ENCODE peak calls at places on chromosomes 5 and 9, in six cellular contexts. K, W, L, Z, A and Y are unnamed samples.

GRCh38 chr5:119470851-119471451 is 18.7 kb downstream of the HSD17B4 start:
- DNase-seq in W (peak; percentile 66), A (peak; percentile 35), K (no peak), Z (peak; percentile 56), L (peak; percentile 51), Y (no peak)

GRCh38 chr9:1591310-1591709 is 423.8 kb upstream of the SMARCA2 start:
- DNase-seq in W (no peak), A (no peak), Z (no peak), K (no peak), L (no peak), Y (no peak)

GRCh38 chr5:143004361-143004802 is 234.2 kb downstream of the ARHGAP26 start:
- DNase-seq in A (peak; percentile 62), L (no peak), Z (no peak), K (no peak), W (no peak), Y (no peak)

GRCh38 chr9:116193636-116194035 is 40.0 kb downstream of the PAPPA start:
- DNase-seq in A (peak; percentile 85), W (peak; percentile 60), Z (no peak), L (peak; percentile 89), K (no peak), Y (no peak)

GRCh38 chr9:5388026-5388806 is 48.5 kb upstream of the RLN1 start:
- DNase-seq in Z (peak; percentile 5), W (peak; percentile 19), L (peak; percentile 47), A (peak; percentile 57), K (no peak), Y (no peak)

GRCh38 chr5:72238712-72239445 is 81.2 kb downstream of the MRPS27 start:
- DNase-seq in K (no peak), W (no peak), A (no peak), L (no peak), Z (peak; percentile 84), Y (no peak)

GRCh38 chr5:41122459-41122858 is 51.3 kb upstream of the MROH2B start:
- DNase-seq in W (no peak), Z (peak; percentile 50), L (no peak), K (no peak), A (no peak), Y (no peak)

GRCh38 chr5:61805101-61805500 is 473.0 kb downstream of the ZSWIM6 start:
- DNase-seq in Z (no peak), W (peak; percentile 5), A (peak; percentile 91), K (no peak), L (peak; percentile 60), Y (no peak)

GRCh38 chr5:126641387-126641786 is 40.6 kb downstream of the PHAX start:
- DNase-seq in Z (no peak), W (no peak), K (no peak), L (no peak), A (no peak), Y (no peak)

GRCh38 chr5:150175536-150175935 is 9.0 kb downstream of the CDX1 start:
- DNase-seq in A (peak; percentile 26), Z (peak; percentile 83), W (peak; percentile 60), K (peak; percentile 83), L (peak; percentile 25), Y (no peak)

GRCh38 chr9:78296893-78297671 is at the start of gene PSAT1:
- DNase-seq in L (peak; percentile 98), A (peak; percentile 98), K (peak; percentile 98), Z (peak; percentile 98), W (peak; percentile 98), Y (peak; percentile 32)

GRCh38 chr5:76607353-76607871 is 15.8 kb downstream of the F2RL2 start:
- DNase-seq in A (peak; percentile 78), K (no peak), L (peak; percentile 52), W (peak; percentile 59), Z (peak; percentile 65), Y (no peak)

GRCh38 chr9:13186774-13187173 is 92.7 kb downstream of the MPDZ start:
- DNase-seq in K (no peak), L (no peak), Z (no peak), W (no peak), A (no peak), Y (no peak)
- H3K4me1 ChIP-seq in K (peaks cover under 1% of the 10 kb centered on the region), L (peaks cover 1% of the 10 kb centered on the region), Z (no peaks in the 10 kb centered on the region), W (no peaks in the 10 kb centered on the region), A (no peaks in the 10 kb centered on the region), Y (peaks cover 4% of the 10 kb centered on the region)

GRCh38 chr5:116576043-116576713 is 1.6 kb upstream of the SEMA6A start:
- DNase-seq in K (peak; percentile 94), Z (peak; percentile 93), L (peak; percentile 19), W (peak; percentile 76), A (peak; percentile 49), Y (no peak)

GRCh38 chr5:116573279-116573616 is 1.4 kb downstream of the SEMA6A start:
- DNase-seq in A (peak; percentile 3), Z (no peak), W (no peak), K (peak; percentile 64), L (no peak), Y (no peak)

GRCh38 chr5:116575635-116576042 is 1.0 kb upstream of the SEMA6A start:
- DNase-seq in W (no peak), A (no peak), L (no peak), K (no peak), Z (peak; percentile 62), Y (no peak)

GRCh38 chr5:116573617-116574431 is 799 bp downstream of the SEMA6A start:
- DNase-seq in L (no peak), K (peak; percentile 69), A (peak; percentile 8), W (no peak), Z (no peak), Y (no peak)

DNA sequence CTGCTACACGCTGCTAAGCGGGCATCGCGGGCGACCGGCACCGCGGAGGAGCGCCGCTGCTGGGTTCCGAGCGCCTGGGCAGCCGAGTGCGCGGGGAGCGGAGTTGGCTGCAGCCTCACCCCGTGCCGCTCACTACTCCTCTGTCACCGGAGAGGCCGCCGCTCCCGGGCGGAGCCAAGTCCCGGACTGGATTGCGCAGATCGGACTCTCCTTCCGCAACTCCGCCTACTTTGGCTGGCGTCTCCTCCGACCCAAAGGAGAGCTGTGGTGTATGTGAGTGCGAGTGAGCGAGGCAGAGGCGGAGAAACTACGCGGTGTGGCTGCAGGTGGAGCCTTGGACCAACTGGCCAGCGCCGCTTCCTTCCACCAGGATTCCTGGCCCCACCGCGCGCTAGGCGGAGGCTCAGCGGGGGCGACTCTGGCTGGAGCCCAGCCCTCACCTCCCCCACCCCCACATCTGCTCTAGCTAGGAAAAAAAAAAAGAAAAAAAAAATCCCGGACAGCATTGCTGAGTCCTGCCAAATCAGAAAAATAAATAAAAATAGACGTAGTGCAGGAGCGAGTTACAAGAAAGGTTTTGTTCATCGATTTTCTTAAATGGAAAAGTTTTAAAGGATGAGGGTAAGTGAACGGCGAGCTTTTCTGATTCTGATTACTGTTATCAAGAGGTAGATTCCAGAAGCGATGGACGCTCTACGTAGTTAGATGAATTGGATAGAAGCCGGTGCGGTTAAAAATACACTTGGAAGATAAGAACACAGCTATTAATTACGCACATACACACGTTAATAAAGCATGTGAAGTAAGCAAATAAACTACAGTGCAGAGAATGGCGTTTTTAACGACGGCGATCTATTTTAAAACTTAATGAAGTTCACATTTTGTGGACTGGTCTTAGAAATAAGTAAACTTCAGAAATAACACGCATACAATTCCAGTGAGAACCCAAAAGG is at the start of gene SEMA6A:
- DNase-seq in K (peak; percentile 90), Z (peak; percentile 98), W (peak; percentile 91), L (peak; percentile 75), A (peak; percentile 88), Y (peak; percentile 52)
- TF ChIP-seq CTCF in K (no peak), Z (no peak), W (no peak), L (no peak), A (no peak), Y (peak; percentile 5)

DNA sequence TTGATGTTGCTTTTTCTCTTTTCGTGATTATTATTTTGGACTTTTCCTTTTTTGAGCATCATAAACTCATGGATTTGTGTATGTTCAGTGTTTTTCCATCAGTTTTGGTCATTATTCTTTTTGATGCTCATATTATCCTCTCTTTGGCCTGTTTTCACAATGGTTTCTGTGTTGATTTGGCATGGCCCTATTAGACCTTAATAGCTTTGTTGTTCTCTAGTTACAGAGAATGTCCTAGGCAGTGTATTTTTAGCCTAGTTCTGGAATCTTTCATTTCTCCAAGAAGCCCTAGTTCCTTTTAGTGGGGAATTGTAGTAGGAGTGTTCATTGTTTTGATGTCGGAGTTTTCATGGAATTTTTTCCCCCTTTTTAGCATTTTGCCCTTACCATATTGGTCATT is 41.3 kb upstream of the ROPN1L start:
- DNase-seq in L (no peak), Z (no peak), W (no peak), A (no peak), K (no peak), Y (no peak)
- H3K36me3 ChIP-seq in L (peaks cover 17% of the 10 kb centered on the region), Z (peaks cover 9% of the 10 kb centered on the region), W (peaks cover 47% of the 10 kb centered on the region), A (peaks cover 16% of the 10 kb centered on the region), K (peaks cover 87% of the 10 kb centered on the region), Y (peaks cover 22% of the 10 kb centered on the region)

DNA sequence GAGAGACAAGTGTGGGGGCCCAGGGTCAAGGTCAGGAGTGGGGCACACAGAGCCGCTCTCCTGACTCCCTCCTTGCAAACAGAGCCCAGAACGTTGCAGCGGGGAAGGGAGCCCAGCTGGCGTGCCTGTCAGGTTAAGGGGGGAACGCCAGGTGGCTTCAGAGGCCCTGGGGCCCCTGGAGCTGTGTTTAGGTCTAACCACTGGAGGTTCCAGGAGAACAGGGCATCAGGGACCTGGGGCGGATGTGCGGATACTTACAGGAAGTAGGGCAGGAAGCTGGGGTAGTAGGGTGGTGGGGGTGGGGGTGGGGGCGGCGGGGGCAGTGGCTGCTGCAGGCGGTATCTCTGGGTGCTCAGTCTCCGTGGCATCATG is 7.4 kb downstream of the RNF44 start:
- DNase-seq in W (no peak), K (no peak), Z (no peak), A (no peak), L (no peak), Y (no peak)
- H3K4me1 ChIP-seq in W (peaks cover 16% of the 10 kb centered on the region), K (peaks cover 42% of the 10 kb centered on the region), Z (peaks cover 16% of the 10 kb centered on the region), A (peaks cover 8% of the 10 kb centered on the region), L (peaks cover 15% of the 10 kb centered on the region), Y (peaks cover 22% of the 10 kb centered on the region)

DNA sequence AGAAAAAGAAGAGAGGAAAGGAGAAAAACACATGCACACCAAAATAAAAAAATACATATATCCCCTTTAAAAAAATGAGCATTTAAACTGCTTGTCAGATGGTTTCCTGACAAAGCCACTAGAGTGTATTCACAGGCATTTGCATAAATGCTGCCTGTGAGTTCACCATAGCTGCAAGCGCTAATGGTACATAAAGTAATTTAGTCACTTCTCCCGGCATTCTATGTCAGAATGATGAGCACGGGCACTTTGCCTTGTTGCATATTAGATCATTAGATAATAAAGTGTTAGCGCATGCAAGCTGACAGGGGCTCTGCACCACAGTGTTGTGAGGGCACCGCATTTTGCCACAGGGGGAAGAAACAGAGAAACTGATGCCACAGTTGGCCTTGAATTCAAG is 280.6 kb downstream of the EBF1 start:
- DNase-seq in L (no peak), K (no peak), A (no peak), W (no peak), Z (no peak), Y (no peak)
- TF ChIP-seq CTCF in L (no peak), K (no peak), A (no peak), W (no peak), Z (no peak), Y (no peak)